ENCODE peak calls at places on chromosomes 5 and 9, in eight cellular contexts. I is pancreas; Z is BJ; A is fibroblast of mammary gland; B is tibial artery; W is neural progenitor cell; O is CD8-positive, alpha-beta T cell; S is heart right ventricle. D is an unnamed sample.

GRCh38 chr9:137129089-137129455 is 9.9 kb upstream of the GRIN1 start:
- DNase-seq in O (no peak), A (peak), S (no peak), W (peak), B (no peak), I (no peak), Z (no peak), D (peak)

GRCh38 chr5:52989025-52989780 is at the start of gene ITGA2:
- DNase-seq in Z (no peak), S (peak), A (peak), B (peak), O (peak), I (peak), W (peak), D (peak)

GRCh38 chr9:4980046-4980727 is 4.9 kb upstream of the JAK2 start:
- DNase-seq in A (peak), I (no peak), S (no peak), O (no peak), B (no peak), W (no peak), Z (no peak), D (no peak)

GRCh38 chr5:135318924-135319323 is 80.1 kb downstream of the MACROH2A1 start:
- DNase-seq in O (no peak), Z (no peak), I (no peak), S (no peak), W (no peak), B (no peak), A (no peak), D (no peak)

GRCh38 chr9:124259273-124260078 is 1.7 kb downstream of the NEK6 start:
- DNase-seq in W (peak), O (no peak), B (peak), A (peak), Z (peak), S (peak), I (peak), D (peak)

GRCh38 chr5:125549322-125549871 is 803.0 kb upstream of the ZNF608 start:
- DNase-seq in A (no peak), O (no peak), Z (no peak), I (no peak), S (no peak), B (no peak), W (no peak), D (peak)

GRCh38 chr9:113580041-113580953 is 116.8 kb downstream of the RGS3 start:
- DNase-seq in O (peak), A (peak), Z (no peak), W (no peak), S (peak), I (peak), B (peak), D (peak)

GRCh38 chr5:132388244-132389050 is 18.9 kb downstream of the SLC22A5 start:
- DNase-seq in W (no peak), Z (no peak), A (peak), I (no peak), S (peak), O (no peak), B (no peak), D (peak)

GRCh38 chr9:114001410-114001685 is 76.8 kb downstream of the AMBP start:
- DNase-seq in I (no peak), S (no peak), B (no peak), A (no peak), W (no peak), O (no peak), Z (no peak), D (no peak)

GRCh38 chr9:124439086-124439485 is 11.2 kb upstream of the ADGRD2 start:
- DNase-seq in B (no peak), O (no peak), Z (no peak), W (no peak), S (no peak), A (no peak), I (no peak), D (no peak)

GRCh38 chr9:80435591-80435990 is 863.8 kb downstream of the TLE4 start:
- DNase-seq in Z (no peak), I (no peak), B (no peak), W (peak), A (no peak), S (no peak), O (no peak), D (no peak)

GRCh38 chr9:2741441-2742158 is 24.3 kb downstream of the KCNV2 start:
- DNase-seq in W (no peak), I (peak), A (no peak), S (no peak), B (no peak), O (no peak), Z (no peak), D (no peak)

GRCh38 chr5:160542281-160542680 is 120.6 kb downstream of the PTTG1 start:
- DNase-seq in O (no peak), Z (no peak), B (no peak), I (no peak), W (no peak), S (no peak), A (no peak), D (no peak)

GRCh38 chr9:125189361-125190289 is at the start of gene PPP6C:
- DNase-seq in I (peak), Z (peak), W (peak), S (peak), B (peak), O (peak), A (peak), D (peak)

GRCh38 chr9:125990793-125991220 is 243.6 kb downstream of the PBX3 start:
- DNase-seq in I (no peak), W (no peak), A (no peak), S (no peak), Z (no peak), O (no peak), B (peak), D (no peak)

GRCh38 chr9:83247732-83248131 is 184.8 kb upstream of the RASEF start:
- DNase-seq in B (no peak), W (no peak), O (no peak), A (no peak), S (no peak), I (no peak), Z (no peak), D (no peak)

GRCh38 chr5:588406-588995 is 23.6 kb upstream of the CEP72 start:
- DNase-seq in O (no peak), I (no peak), W (no peak), B (peak), S (no peak), A (no peak), Z (no peak), D (no peak)

GRCh38 chr9:35488566-35489312 is 1.2 kb upstream of the RUSC2 start:
- DNase-seq in O (no peak), S (no peak), A (no peak), W (no peak), Z (no peak), B (no peak), I (peak), D (no peak)

GRCh38 chr9:72363908-72364678 is 915 bp downstream of the ZFAND5 start:
- DNase-seq in Z (no peak), I (peak), A (peak), S (peak), W (peak), O (no peak), B (peak), D (peak)

GRCh38 chr5:132211787-132212186 is 15.9 kb downstream of the P4HA2 start:
- DNase-seq in I (no peak), A (no peak), W (no peak), B (peak), Z (no peak), S (peak), O (no peak), D (peak)

GRCh38 chr5:29701600-29701999 is 1491.9 kb upstream of the CDH6 start:
- DNase-seq in O (no peak), A (no peak), I (no peak), S (no peak), W (no peak), Z (no peak), B (no peak), D (no peak)

GRCh38 chr5:150640311-150641005 is at the start of gene SYNPO:
- DNase-seq in W (no peak), O (no peak), S (peak), Z (peak), B (peak), I (peak), A (peak), D (peak)

GRCh38 chr5:126656397-126657007 is 55.8 kb downstream of the PHAX start:
- DNase-seq in A (peak), W (peak), Z (no peak), S (no peak), O (no peak), B (no peak), I (no peak), D (peak)

GRCh38 chr9:2159521-2160417 is 144.6 kb downstream of the SMARCA2 start:
- DNase-seq in B (no peak), I (no peak), A (peak), Z (no peak), W (no peak), O (no peak), S (no peak), D (peak)

GRCh38 chr9:84322830-84323229 is 17.7 kb downstream of the SLC28A3 start:
- DNase-seq in W (no peak), Z (no peak), B (no peak), A (peak), S (no peak), I (no peak), O (no peak), D (peak)

GRCh38 chr9:74172874-74173273 is 324.3 kb upstream of the RORB start:
- DNase-seq in O (no peak), A (no peak), W (no peak), Z (no peak), I (no peak), S (no peak), B (no peak), D (no peak)

GRCh38 chr9:123656565-123656964 is 273.4 kb downstream of the DENND1A start:
- DNase-seq in W (no peak), Z (peak), O (no peak), B (no peak), A (peak), S (no peak), I (no peak), D (no peak)

GRCh38 chr5:15789661-15790060 is 289.7 kb downstream of the FBXL7 start:
- DNase-seq in W (no peak), Z (no peak), I (no peak), A (peak), B (no peak), O (no peak), S (no peak), D (no peak)

GRCh38 chr9:19154135-19154612 is 26.9 kb upstream of the PLIN2 start:
- DNase-seq in O (no peak), Z (no peak), I (peak), S (no peak), B (no peak), A (peak), W (no peak), D (peak)

GRCh38 chr5:148042920-148043319 is 20.9 kb upstream of the SPINK5 start:
- DNase-seq in Z (no peak), I (no peak), O (no peak), A (no peak), W (no peak), B (no peak), S (no peak), D (no peak)

GRCh38 chr5:64635056-64635686 is 55.1 kb upstream of the SHISAL2B start:
- DNase-seq in B (no peak), O (no peak), W (peak), I (no peak), Z (no peak), A (peak), S (no peak), D (peak)

DNA sequence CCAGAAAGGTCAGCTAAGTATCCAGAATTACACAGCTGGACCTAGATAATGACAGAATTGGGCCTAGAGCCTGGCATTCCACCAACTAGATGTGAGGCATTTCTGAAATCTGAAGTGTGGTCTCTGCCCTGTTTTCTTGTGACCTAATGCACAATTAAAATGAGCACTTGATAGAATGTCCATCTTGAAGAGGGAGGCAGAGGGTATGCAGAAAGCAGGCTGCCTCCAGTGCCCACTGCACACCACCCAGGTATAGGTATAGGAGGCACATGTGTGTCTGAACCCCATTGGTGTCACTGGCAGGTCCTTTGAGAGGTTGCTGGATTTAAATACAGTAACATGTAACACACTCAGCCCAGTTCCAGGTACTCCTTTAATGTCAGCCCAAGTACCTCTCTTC is 2.4 kb downstream of the MTAP start:
- DNase-seq in A (no peak), B (no peak), I (no peak), S (no peak), O (no peak), Z (no peak), W (no peak), D (no peak)
- H3K4me3 ChIP-seq in A (peak), B (no peak), I (no peak), S (no peak), O (no peak), Z (no peak), W (no peak), D (no peak)

GRCh38 chr9:85740821-85741111 is 988 bp downstream of the AGTPBP1 start:
- DNase-seq in B (no peak), O (no peak), Z (no peak), I (no peak), A (peak), W (no peak), S (no peak), D (peak)

GRCh38 chr9:85741112-85741874 is 461 bp downstream of the AGTPBP1 start:
- DNase-seq in O (peak), B (peak), S (no peak), A (peak), W (peak), I (peak), Z (no peak), D (peak)

GRCh38 chr9:85742630-85742928 is 825 bp upstream of the AGTPBP1 start:
- DNase-seq in O (no peak), I (no peak), B (no peak), Z (no peak), W (no peak), A (peak), S (no peak), D (peak)

GRCh38 chr9:85743290-85744128 is 1.8 kb upstream of the AGTPBP1 start:
- DNase-seq in S (no peak), B (no peak), A (peak), W (peak), O (no peak), I (no peak), Z (no peak), D (peak)

DNA sequence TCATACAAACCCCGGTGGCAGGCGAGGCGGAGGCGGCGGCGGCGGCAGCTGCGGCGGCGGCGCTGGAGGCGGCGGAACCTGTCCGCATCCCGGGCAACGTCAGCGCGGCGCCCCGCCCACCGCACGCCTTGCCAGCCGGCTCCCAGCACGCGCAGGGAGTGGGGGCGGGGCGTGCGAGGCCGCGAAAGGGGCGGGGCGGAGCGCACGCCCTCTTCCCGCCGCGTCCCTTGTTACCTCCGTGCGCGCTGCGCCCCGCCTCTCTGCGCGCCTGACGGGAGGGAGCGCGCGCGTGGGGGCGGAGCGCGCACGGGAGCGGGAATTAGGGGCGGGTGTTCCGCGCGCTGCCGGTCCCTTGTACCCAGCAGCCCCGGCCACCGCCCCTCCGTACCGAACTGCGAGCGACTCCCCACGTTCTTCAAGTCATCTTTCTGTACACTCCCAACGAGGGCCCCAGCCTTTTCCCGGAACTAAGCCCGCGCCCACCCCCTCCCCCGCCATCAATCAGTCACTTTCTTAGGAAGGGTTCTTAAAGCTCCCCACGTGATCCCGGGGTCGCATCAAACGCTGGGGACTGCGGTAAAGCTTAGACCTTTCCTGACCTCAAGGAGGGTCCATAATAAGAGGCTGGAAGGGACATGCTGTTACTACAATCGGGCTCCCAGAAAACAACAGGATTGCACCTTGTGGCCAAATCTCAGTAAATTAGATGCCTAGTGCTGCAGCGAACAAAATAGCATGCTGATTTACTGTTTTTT is at the start of gene AGTPBP1:
- DNase-seq in I (peak), A (peak), Z (peak), B (peak), O (peak), W (peak), S (peak), D (peak)
- TF ChIP-seq CTCF in I (no peak), A (no peak), Z (no peak), B (no peak), O (no peak), W (no peak), S (peak), D (peak)

GRCh38 chr5:38257236-38258036 is 923 bp upstream of the EGFLAM start:
- DNase-seq in I (no peak), Z (no peak), W (peak), O (no peak), B (no peak), S (no peak), A (no peak), D (no peak)
- H3K4me3 ChIP-seq in I (no peak), Z (no peak), W (peak), O (no peak), B (peak), S (peak), A (no peak), D (no peak)

DNA sequence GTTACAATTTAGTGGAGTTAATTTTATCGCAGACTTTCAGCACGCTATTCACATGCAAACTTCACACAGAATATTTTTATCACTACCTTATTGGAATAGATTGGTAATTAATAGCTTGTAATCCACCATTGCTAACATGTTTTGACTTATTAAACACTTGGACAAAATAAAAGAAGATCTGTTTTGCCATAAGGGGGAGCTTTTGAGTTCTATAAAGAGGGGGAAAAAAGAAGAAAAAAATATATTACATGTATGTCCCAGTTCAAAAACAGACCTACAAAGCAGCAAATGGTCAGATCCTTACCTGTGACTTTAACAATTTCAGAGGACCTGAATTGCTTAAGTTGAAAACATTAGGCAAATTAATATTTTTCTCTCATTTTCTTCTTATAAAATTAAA is 1.2 kb upstream of the PAPPA start:
- DNase-seq in B (no peak), W (no peak), Z (no peak), O (no peak), I (no peak), A (peak), S (no peak), D (peak)
- TF ChIP-seq CTCF in B (peak), W (peak), Z (peak), O (no peak), I (no peak), A (peak), S (peak), D (peak)